ENCODE peak calls at places on chromosomes 5 and 9, in five cellular contexts. D is SK-MEL-5, M is SW 1271, E is nucleus accumbens, C is GM12891. F is an unnamed sample.

GRCh38 chr5:144187699-144188294 is 17.1 kb downstream of the KCTD16 start:
- DNase-seq in D (peak; percentile 66), M (no peak), E (no peak), C (peak; percentile 29), F (peak; percentile 77)

GRCh38 chr5:124289122-124289521 is 457.3 kb downstream of the ZNF608 start:
- DNase-seq in D (no peak), M (no peak), E (peak; percentile 83), C (no peak), F (no peak)

GRCh38 chr9:17906204-17906840 is 327.5 kb downstream of the SH3GL2 start:
- DNase-seq in D (no peak), M (no peak), E (peak; percentile 7), C (no peak), F (no peak)

GRCh38 chr5:78886650-78887230 is 98.4 kb downstream of the ARSB start:
- DNase-seq in D (peak; percentile 38), M (no peak), E (no peak), C (no peak), F (no peak)

GRCh38 chr5:153796527-153796926 is 242.2 kb downstream of the FAM114A2 start:
- DNase-seq in D (no peak), M (no peak), E (no peak), C (no peak), F (no peak)

GRCh38 chr5:115069087-115069968 is 100.4 kb downstream of the TRIM36 start:
- DNase-seq in D (peak; percentile 83), M (no peak), E (peak; percentile 64), C (no peak), F (no peak)

GRCh38 chr9:8660383-8660782 is 860.8 kb upstream of the DMAC1 start:
- DNase-seq in D (no peak), M (no peak), E (peak; percentile 33), C (no peak), F (no peak)

GRCh38 chr5:17221843-17222614 is 4.6 kb downstream of the BASP1 start:
- DNase-seq in D (no peak), M (no peak), E (no peak), C (no peak), F (no peak)

GRCh38 chr5:113235884-113236283 is 198.9 kb downstream of the TSSK1B start:
- DNase-seq in D (no peak), M (no peak), E (no peak), C (no peak), F (no peak)

GRCh38 chr9:137189297-137190295 is 1.1 kb downstream of the SSNA1 start:
- DNase-seq in D (no peak), M (no peak), E (no peak), C (no peak), F (no peak)

GRCh38 chr9:128191406-128192046 is at the start of gene CIZ1:
- DNase-seq in D (peak; percentile 67), M (peak; percentile 43), E (peak; percentile 71), C (peak; percentile 93), F (peak; percentile 69)

GRCh38 chr5:66339896-66340295 is 195.8 kb downstream of the SREK1 start:
- DNase-seq in D (no peak), M (no peak), E (peak; percentile 6), C (no peak), F (no peak)

GRCh38 chr9:132190966-132191365 is 29.1 kb downstream of the NTNG2 start:
- DNase-seq in D (no peak), M (no peak), E (no peak), C (no peak), F (no peak)

GRCh38 chr9:70073756-70074155 is 30.1 kb downstream of the MAMDC2 start:
- DNase-seq in D (no peak), M (no peak), E (no peak), C (no peak), F (no peak)

GRCh38 chr5:39519566-39520231 is 94.9 kb upstream of the DAB2 start:
- DNase-seq in D (no peak), M (no peak), E (no peak), C (no peak), F (no peak)

GRCh38 chr9:32344551-32345182 is 39.8 kb upstream of the ACO1 start:
- DNase-seq in D (no peak), M (no peak), E (no peak), C (no peak), F (no peak)

GRCh38 chr9:76699966-76700365 is 64.3 kb upstream of the PCA3 start:
- DNase-seq in D (no peak), M (no peak), E (peak; percentile 33), C (no peak), F (no peak)

GRCh38 chr5:158819840-158820620 is 279.7 kb downstream of the EBF1 start:
- DNase-seq in D (no peak), M (no peak), E (peak; percentile 31), C (no peak), F (no peak)

GRCh38 chr9:84711398-84711777 is 41.9 kb downstream of the NTRK2 start:
- DNase-seq in D (peak; percentile 73), M (no peak), E (no peak), C (no peak), F (no peak)

GRCh38 chr5:161058751-161059150 is 206.7 kb upstream of the ATP10B start:
- DNase-seq in D (no peak), M (no peak), E (no peak), C (no peak), F (no peak)

GRCh38 chr9:2709645-2710101 is 7.6 kb upstream of the KCNV2 start:
- DNase-seq in D (no peak), M (no peak), E (no peak), C (no peak), F (no peak)

GRCh38 chr5:135565691-135566421 is 12.9 kb downstream of the CXCL14 start:
- DNase-seq in D (peak; percentile 65), M (no peak), E (peak; percentile 81), C (peak; percentile 56), F (peak; percentile 53)

GRCh38 chr5:131745594-131746175 is 51.1 kb downstream of the FNIP1 start:
- DNase-seq in D (no peak), M (no peak), E (no peak), C (no peak), F (no peak)

GRCh38 chr5:151895660-151896040 is 29.0 kb downstream of the GLRA1 start:
- DNase-seq in D (no peak), M (no peak), E (no peak), C (no peak), F (no peak)

GRCh38 chr5:150402901-150403342 is 9.8 kb downstream of the CD74 start:
- DNase-seq in D (no peak), M (no peak), E (no peak), C (no peak), F (no peak)

GRCh38 chr9:98210435-98210834 is 18.0 kb upstream of the CORO2A start:
- DNase-seq in D (no peak), M (no peak), E (no peak), C (no peak), F (no peak)

GRCh38 chr5:10825897-10826644 is 65.0 kb upstream of the DAP start:
- DNase-seq in D (peak; percentile 61), M (no peak), E (no peak), C (no peak), F (no peak)

GRCh38 chr9:89354471-89354870 is 36.2 kb downstream of the SECISBP2 start:
- DNase-seq in D (no peak), M (no peak), E (no peak), C (no peak), F (no peak)

GRCh38 chr9:137221477-137222111 is 446 bp downstream of the RNF208 start:
- DNase-seq in D (no peak), M (no peak), E (no peak), C (no peak), F (no peak)

GRCh38 chr9:137832830-137833590 is 44.6 kb upstream of the CACNA1B start:
- DNase-seq in D (no peak), M (no peak), E (peak; percentile 26), C (no peak), F (no peak)

GRCh38 chr9:81574399-81574798 is 114.9 kb downstream of the TLE1 start:
- DNase-seq in D (no peak), M (no peak), E (no peak), C (no peak), F (no peak)

GRCh38 chr5:848671-849111 is 2.1 kb downstream of the ZDHHC11 start:
- DNase-seq in D (no peak), M (no peak), E (no peak), C (no peak), F (no peak)

GRCh38 chr5:88729476-88730182 is 153.4 kb downstream of the MEF2C start:
- DNase-seq in D (peak; percentile 89), M (peak; percentile 22), E (peak; percentile 89), C (no peak), F (no peak)

GRCh38 chr5:86979801-86980510 is 287.7 kb upstream of the RASA1 start:
- DNase-seq in D (peak; percentile 42), M (peak; percentile 36), E (no peak), C (no peak), F (no peak)

F was measured in CD8-positive, alpha-beta T cell.